ENCODE peak calls at places on chromosome 16, in four cellular contexts. L is pancreas, A is A549, G is GM10248. X is an unnamed sample.
A peak's percentile ranks its signal among the peaks of the same experiment; 100 is the strongest.

GRCh38 chr16:77838597-77839255 is 50.4 kb downstream of the VAT1L start:
- DNase-seq in G (no peak), A (no peak), L (no peak), X (no peak)

GRCh38 chr16:4029816-4030215 is 86.4 kb downstream of the ADCY9 start:
- DNase-seq in L (no peak), G (no peak), A (no peak), X (no peak)

GRCh38 chr16:20854963-20855362 is 45.2 kb downstream of the DCUN1D3 start:
- DNase-seq in L (no peak), A (no peak), G (no peak), X (no peak)

GRCh38 chr16:58128721-58129096 is 472 bp downstream of the CFAP20 start:
- DNase-seq in L (no peak), G (peak; percentile 38), A (no peak), X (peak; percentile 59)

GRCh38 chr16:75379911-75380847 is 53.1 kb downstream of the CFDP1 start:
- DNase-seq in A (no peak), G (peak; percentile 64), L (no peak), X (no peak)

GRCh38 chr16:4737545-4737944 is 3.2 kb downstream of the DNAAF8 start:
- DNase-seq in G (no peak), L (peak; percentile 37), A (no peak), X (no peak)

GRCh38 chr16:55494994-55495421 is 13.9 kb upstream of the LPCAT2 start:
- DNase-seq in G (no peak), L (no peak), A (no peak), X (no peak)

GRCh38 chr16:14509055-14509454 is 121.0 kb downstream of the PARN start:
- DNase-seq in G (no peak), L (no peak), A (peak; percentile 62), X (no peak)

GRCh38 chr16:77991701-77992100 is 30.6 kb upstream of the CLEC3A start:
- DNase-seq in G (no peak), L (no peak), A (no peak), X (no peak)

GRCh38 chr16:29844575-29845331 is 18.3 kb downstream of the CDIPT start:
- DNase-seq in L (no peak), G (no peak), A (no peak), X (no peak)

GRCh38 chr16:71407731-71408130 is 34.1 kb downstream of the TLE7 start:
- DNase-seq in G (no peak), L (no peak), A (no peak), X (no peak)

GRCh38 chr16:15034266-15035162 is 21.4 kb downstream of the NTAN1 start:
- DNase-seq in L (no peak), A (no peak), G (no peak), X (no peak)

GRCh38 chr16:29943846-29944669 is 17.8 kb upstream of the TMEM219 start:
- DNase-seq in A (peak; percentile 85), G (no peak), L (no peak), X (no peak)

GRCh38 chr16:630815-631405 is at the start of gene WFIKKN1:
- DNase-seq in A (no peak), L (peak; percentile 92), G (no peak), X (peak; percentile 71)

GRCh38 chr16:84303023-84303422 is 8.3 kb downstream of the WFDC1 start:
- DNase-seq in G (no peak), L (no peak), A (no peak), X (no peak)

GRCh38 chr16:68386628-68387027 is 61.7 kb downstream of the SMPD3 start:
- DNase-seq in L (peak; percentile 47), A (no peak), G (no peak), X (no peak)

GRCh38 chr16:55056585-55057520 is 126.2 kb downstream of the IRX5 start:
- DNase-seq in L (no peak), A (peak; percentile 27), G (no peak), X (peak; percentile 78)

GRCh38 chr16:89410794-89411309 is 79.5 kb downstream of the ANKRD11 start:
- DNase-seq in L (peak; percentile 96), A (no peak), G (no peak), X (peak; percentile 67)

GRCh38 chr16:15643453-15644305 is 725 bp upstream of the MARF1 start:
- DNase-seq in L (no peak), A (peak; percentile 61), G (no peak), X (no peak)

GRCh38 chr16:4015275-4015990 is 100.8 kb downstream of the ADCY9 start:
- DNase-seq in A (peak; percentile 19), G (no peak), L (no peak), X (no peak)

GRCh38 chr16:53090591-53091507 is 36.1 kb downstream of the CHD9 start:
- DNase-seq in A (no peak), G (peak; percentile 60), L (peak; percentile 66), X (peak; percentile 42)

GRCh38 chr16:30414159-30414558 is 6.8 kb downstream of the ZNF771 start:
- DNase-seq in A (no peak), G (no peak), L (no peak), X (no peak)

GRCh38 chr16:47028767-47029377 is 55.4 kb upstream of the DNAJA2 start:
- DNase-seq in A (no peak), L (no peak), G (no peak), X (no peak)

GRCh38 chr16:85026696-85027095 is 899 bp upstream of the KIAA0513 start:
- DNase-seq in L (no peak), G (no peak), A (no peak), X (no peak)

GRCh38 chr16:2913603-2914002 is 1.9 kb downstream of the FLYWCH1 start:
- DNase-seq in A (no peak), L (no peak), G (no peak), X (no peak)

GRCh38 chr16:26863971-26864370 is 202.8 kb upstream of the C16orf82 start:
- DNase-seq in A (no peak), L (no peak), G (no peak), X (no peak)

GRCh38 chr16:58120216-58120615 is 9.0 kb downstream of the CFAP20 start:
- DNase-seq in L (no peak), G (no peak), A (no peak), X (no peak)

DNA sequence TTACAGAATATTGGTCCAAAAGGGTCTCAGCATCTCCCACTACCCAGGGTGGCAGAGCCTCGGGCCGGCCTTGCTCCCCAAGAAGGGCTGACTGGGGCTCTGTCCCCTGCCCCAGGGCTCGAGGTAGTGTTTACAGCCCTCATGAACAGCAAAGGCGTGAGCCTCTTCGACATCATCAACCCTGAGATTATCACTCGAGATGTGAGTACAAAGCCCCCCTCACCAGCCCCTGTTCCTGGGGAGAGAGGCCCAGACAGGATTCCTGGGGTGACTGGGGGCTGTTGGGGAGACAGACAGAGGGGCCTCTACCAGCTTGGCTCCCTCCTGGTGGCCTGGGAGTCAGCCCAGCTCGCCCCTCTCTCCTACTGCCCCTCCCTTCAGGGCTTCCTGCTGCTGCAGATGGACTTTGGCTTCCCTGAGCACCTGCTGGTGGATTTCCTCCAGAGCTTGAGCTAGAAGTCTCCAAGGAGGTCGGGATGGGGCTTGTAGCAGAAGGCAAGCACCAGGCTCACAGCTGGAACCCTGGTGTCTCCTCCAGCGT is 6.1 kb upstream of the NLRC5 start:
- DNase-seq in A (no peak), L (no peak), G (no peak), X (no peak)
- TF ChIP-seq CTCF in A (no peak), L (no peak), G (no peak), X (no peak)

GRCh38 chr16:88282221-88283041 is 100.3 kb upstream of the ZNF469 start:
- DNase-seq in A (no peak), G (no peak), L (no peak), X (no peak)
- TF ChIP-seq CTCF in A (no peak), G (no peak), L (no peak), X (no peak)

GRCh38 chr16:12569061-12569460 is 234.6 kb downstream of the CPPED1 start:
- DNase-seq in L (no peak), A (no peak), G (no peak), X (no peak)
- TF ChIP-seq CTCF in L (no peak), A (no peak), G (no peak), X (no peak)

GRCh38 chr16:59192551-59193199 is 458.6 kb upstream of the GOT2 start:
- DNase-seq in G (peak; percentile 8), L (no peak), A (no peak), X (peak; percentile 68)
- TF ChIP-seq CTCF in G (peak; percentile 39), L (no peak), A (peak; percentile 22), X (peak; percentile 73)

DNA sequence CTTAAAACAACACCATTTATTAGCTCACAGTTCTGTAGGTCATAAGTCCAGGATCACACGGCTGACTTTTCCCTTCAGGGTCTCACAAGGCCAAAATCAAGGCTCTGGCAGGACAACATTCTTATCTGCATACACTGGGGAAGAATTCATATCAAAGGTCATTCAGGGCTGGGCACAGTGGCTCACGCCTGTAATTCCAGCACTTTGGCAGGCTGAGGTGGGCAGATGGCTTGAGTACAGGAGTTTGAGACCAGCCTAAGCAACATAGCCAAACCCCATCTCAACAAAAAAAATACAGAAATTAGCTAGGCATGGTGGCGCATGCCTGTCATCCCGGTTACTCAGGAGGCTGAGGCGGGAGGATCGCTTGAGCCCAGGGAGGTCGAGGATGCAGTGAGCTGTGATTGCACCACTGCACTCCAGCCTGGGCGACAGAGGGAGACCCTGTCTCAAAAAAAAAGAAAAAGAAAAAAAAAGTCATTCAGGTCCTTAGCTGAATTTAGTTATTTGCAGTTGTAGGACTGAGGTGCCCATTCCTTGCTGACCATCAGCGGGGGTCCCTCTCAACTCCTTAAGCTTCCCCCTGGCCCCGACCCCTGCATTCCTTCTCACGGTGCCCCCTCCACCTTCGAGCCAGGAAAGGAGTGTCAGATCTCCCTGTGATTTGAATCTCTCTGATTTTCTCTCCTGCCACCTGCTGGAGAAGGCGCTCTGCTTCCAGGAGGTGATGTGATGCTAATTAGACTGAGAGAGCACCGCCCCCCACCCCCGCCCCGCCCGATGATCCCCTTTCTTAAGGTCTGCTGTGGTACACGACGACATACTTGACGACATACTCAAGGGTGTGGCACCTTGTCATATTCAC is 91.8 kb upstream of the CLEC18A start:
- DNase-seq in A (peak; percentile 57), L (no peak), G (peak; percentile 60), X (peak; percentile 36)
- TF ChIP-seq CTCF in A (peak; percentile 64), L (no peak), G (peak; percentile 30), X (peak; percentile 39)

GRCh38 chr16:81798311-81799137 is 19.4 kb downstream of the PLCG2 start:
- DNase-seq in L (no peak), A (no peak), G (peak; percentile 78), X (no peak)
- TF ChIP-seq CTCF in L (no peak), A (no peak), G (no peak), X (no peak)

GRCh38 chr16:6684076-6684673 is 648.5 kb upstream of the RBFOX1 start:
- DNase-seq in G (no peak), A (peak; percentile 3), L (no peak), X (peak; percentile 24)
- TF ChIP-seq CTCF in G (peak; percentile 40), A (peak; percentile 52), L (no peak), X (peak; percentile 11)

GRCh38 chr16:83211711-83212110 is 584.9 kb downstream of the CDH13 start:
- DNase-seq in G (no peak), A (no peak), L (no peak), X (no peak)
- TF ChIP-seq CTCF in G (no peak), A (no peak), L (no peak), X (no peak)

X was measured in glutamatergic neuron.